ENCODE peak calls at places on chromosomes 6 and 20, in eight cellular contexts. One of them, this sample, is unnamed.

GRCh38 chr20:7980332-7981046 is 39.1 kb downstream of the TMX4 start:
- DNase-seq in K562: peak
- DNase-seq in A549: peak
- DNase-seq in HepG2: peak
- DNase-seq in GM12878: no peak
- DNase-seq in H1: peak
- DNase-seq in SK-N-SH: peak
- DNase-seq in HCT116: peak
- DNase-seq in this sample: peak

GRCh38 chr6:151179321-151179720 is 60.4 kb upstream of the AKAP12 start:
- DNase-seq in A549: no peak
- DNase-seq in H1: no peak
- DNase-seq in SK-N-SH: no peak
- DNase-seq in GM12878: no peak
- DNase-seq in HepG2: no peak
- DNase-seq in HCT116: no peak
- DNase-seq in K562: no peak
- DNase-seq in this sample: peak

GRCh38 chr20:58308680-58309527 is 611 bp upstream of the RAB22A start:
- DNase-seq in A549: peak
- DNase-seq in HCT116: no peak
- DNase-seq in K562: peak
- DNase-seq in H1: no peak
- DNase-seq in HepG2: no peak
- DNase-seq in GM12878: no peak
- DNase-seq in SK-N-SH: peak
- DNase-seq in this sample: peak

GRCh38 chr6:108275971-108276370 is 15.1 kb upstream of the SNX3 start:
- DNase-seq in A549: no peak
- DNase-seq in HCT116: no peak
- DNase-seq in SK-N-SH: no peak
- DNase-seq in H1: no peak
- DNase-seq in HepG2: no peak
- DNase-seq in K562: no peak
- DNase-seq in GM12878: no peak
- DNase-seq in this sample: no peak

GRCh38 chr6:5213851-5214507 is 46.8 kb downstream of the LYRM4 start:
- DNase-seq in GM12878: no peak
- DNase-seq in HepG2: no peak
- DNase-seq in HCT116: no peak
- DNase-seq in SK-N-SH: no peak
- DNase-seq in K562: no peak
- DNase-seq in A549: no peak
- DNase-seq in H1: no peak
- DNase-seq in this sample: no peak

GRCh38 chr6:27019651-27020552 is 227.6 kb upstream of the PRSS16 start:
- DNase-seq in K562: peak
- DNase-seq in H1: peak
- DNase-seq in HCT116: peak
- DNase-seq in GM12878: peak
- DNase-seq in A549: peak
- DNase-seq in SK-N-SH: peak
- DNase-seq in HepG2: no peak
- DNase-seq in this sample: peak

GRCh38 chr6:52603000-52603795 is 26.3 kb upstream of the TRAM2 start:
- DNase-seq in A549: no peak
- DNase-seq in GM12878: no peak
- DNase-seq in K562: no peak
- DNase-seq in HepG2: no peak
- DNase-seq in SK-N-SH: no peak
- DNase-seq in HCT116: no peak
- DNase-seq in H1: no peak
- DNase-seq in this sample: peak

GRCh38 chr6:132287101-132287500 is 114.2 kb downstream of the MOXD1 start:
- DNase-seq in K562: no peak
- DNase-seq in HepG2: no peak
- DNase-seq in A549: no peak
- DNase-seq in H1: no peak
- DNase-seq in HCT116: no peak
- DNase-seq in GM12878: no peak
- DNase-seq in SK-N-SH: no peak
- DNase-seq in this sample: no peak

GRCh38 chr6:157708933-157709332 is 114.1 kb upstream of the SNX9 start:
- DNase-seq in A549: no peak
- DNase-seq in H1: no peak
- DNase-seq in K562: no peak
- DNase-seq in HCT116: no peak
- DNase-seq in HepG2: no peak
- DNase-seq in SK-N-SH: no peak
- DNase-seq in GM12878: no peak
- DNase-seq in this sample: no peak

GRCh38 chr6:98634569-98634968 is 199.8 kb upstream of the POU3F2 start:
- DNase-seq in HepG2: no peak
- DNase-seq in A549: no peak
- DNase-seq in HCT116: no peak
- DNase-seq in GM12878: no peak
- DNase-seq in H1: peak
- DNase-seq in SK-N-SH: no peak
- DNase-seq in K562: no peak
- DNase-seq in this sample: no peak

GRCh38 chr20:3670511-3670910 is 7.3 kb upstream of the GFRA4 start:
- DNase-seq in HepG2: no peak
- DNase-seq in SK-N-SH: peak
- DNase-seq in GM12878: no peak
- DNase-seq in HCT116: no peak
- DNase-seq in A549: no peak
- DNase-seq in K562: no peak
- DNase-seq in H1: no peak
- DNase-seq in this sample: no peak

GRCh38 chr6:109580519-109580918 is 97.5 kb upstream of the ZBTB24 start:
- DNase-seq in A549: peak
- DNase-seq in GM12878: no peak
- DNase-seq in H1: no peak
- DNase-seq in HepG2: no peak
- DNase-seq in SK-N-SH: no peak
- DNase-seq in K562: no peak
- DNase-seq in HCT116: no peak
- DNase-seq in this sample: peak

GRCh38 chr6:33904050-33904827 is 100.4 kb upstream of the MLN start:
- DNase-seq in HCT116: no peak
- DNase-seq in SK-N-SH: no peak
- DNase-seq in GM12878: peak
- DNase-seq in A549: no peak
- DNase-seq in H1: no peak
- DNase-seq in HepG2: no peak
- DNase-seq in K562: peak
- DNase-seq in this sample: no peak

GRCh38 chr6:132009175-132009574 is 58.0 kb upstream of the CCN2 start:
- DNase-seq in HCT116: no peak
- DNase-seq in A549: no peak
- DNase-seq in GM12878: no peak
- DNase-seq in K562: no peak
- DNase-seq in H1: no peak
- DNase-seq in HepG2: no peak
- DNase-seq in SK-N-SH: no peak
- DNase-seq in this sample: no peak

DNA sequence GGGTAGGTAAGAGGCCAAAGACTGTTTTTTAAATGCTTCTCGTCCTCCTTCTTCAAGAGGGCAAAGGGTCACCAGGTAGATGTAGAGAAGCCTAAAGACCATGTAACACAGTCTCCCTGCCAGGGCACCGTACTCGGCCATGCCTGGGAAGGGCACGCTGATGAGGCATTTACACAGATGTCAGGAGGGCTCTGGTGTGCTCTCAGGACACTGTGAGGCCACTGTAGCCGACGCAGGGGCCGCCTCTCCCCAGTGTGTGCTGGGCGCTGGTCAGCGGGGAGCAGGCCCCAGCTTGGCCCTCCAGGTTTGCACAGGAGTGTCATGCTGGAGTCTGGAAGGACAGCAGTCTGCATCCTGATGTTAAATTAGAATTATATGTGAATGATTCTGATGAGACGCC is 7.1 kb upstream of the MTG2 start:
- DNase-seq in GM12878: no peak
- DNase-seq in HepG2: no peak
- DNase-seq in A549: no peak
- DNase-seq in K562: no peak
- DNase-seq in H1: no peak
- DNase-seq in HCT116: no peak
- DNase-seq in SK-N-SH: no peak
- DNase-seq in this sample: no peak
- H3K4me2 ChIP-seq in GM12878: no peak
- H3K4me2 ChIP-seq in HepG2: no peak
- H3K4me2 ChIP-seq in A549: no peak
- H3K4me2 ChIP-seq in K562: no peak
- H3K4me2 ChIP-seq in H1: no peak
- H3K4me2 ChIP-seq in HCT116: no peak
- H3K4me2 ChIP-seq in SK-N-SH: no peak
- H3K4me2 ChIP-seq in this sample: no peak

DNA sequence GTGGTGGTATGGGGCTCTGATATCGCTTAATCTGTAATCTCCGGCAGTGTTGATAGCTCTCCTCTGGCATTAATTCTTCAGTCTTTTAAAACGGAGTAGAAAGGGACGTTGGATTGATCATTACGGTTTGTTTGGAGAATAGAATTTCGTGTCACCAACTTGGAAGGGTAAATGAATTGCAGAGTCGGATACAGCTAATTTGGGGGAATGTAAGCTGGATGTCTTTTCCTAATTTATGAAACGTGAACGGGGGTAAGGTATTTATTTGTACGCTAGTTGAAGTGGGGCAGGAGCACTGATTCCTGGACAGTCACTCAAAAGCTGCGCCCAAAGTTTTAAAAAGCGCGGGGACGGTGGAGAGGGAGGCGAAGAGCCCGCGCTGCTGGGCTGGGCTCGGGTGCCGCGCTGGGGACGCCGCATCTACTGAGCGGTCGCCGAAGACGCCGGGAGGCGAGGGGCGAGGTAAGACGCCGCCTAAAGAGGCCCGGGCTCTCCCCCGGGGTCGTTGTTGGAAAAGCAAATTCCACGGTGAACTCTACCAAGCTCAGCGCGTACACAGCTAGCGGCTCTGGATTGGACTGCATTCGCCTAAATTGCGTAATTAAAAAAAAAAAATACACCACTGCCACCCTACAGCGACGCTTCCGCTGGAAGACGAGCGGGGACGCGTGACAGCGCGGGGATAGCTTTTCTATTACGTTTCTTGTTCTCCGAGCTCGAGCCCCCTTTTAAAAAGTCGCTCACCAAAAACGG is 92.2 kb upstream of the PRDM1 start:
- DNase-seq in HCT116: no peak
- DNase-seq in K562: no peak
- DNase-seq in SK-N-SH: peak
- DNase-seq in GM12878: no peak
- DNase-seq in A549: no peak
- DNase-seq in H1: no peak
- DNase-seq in HepG2: no peak
- DNase-seq in this sample: peak
- TF ChIP-seq MAX in HCT116: no peak
- TF ChIP-seq MAX in K562: no peak
- TF ChIP-seq MAX in SK-N-SH: no peak
- TF ChIP-seq MAX in GM12878: no peak
- TF ChIP-seq MAX in A549: no peak
- TF ChIP-seq MAX in H1: no peak
- TF ChIP-seq MAX in HepG2: no peak
- TF ChIP-seq MAX in this sample: no peak

GRCh38 chr6:1724616-1725015 is 114.9 kb downstream of the FOXC1 start:
- DNase-seq in A549: peak
- DNase-seq in HepG2: no peak
- DNase-seq in GM12878: no peak
- DNase-seq in H1: no peak
- DNase-seq in SK-N-SH: no peak
- DNase-seq in HCT116: peak
- DNase-seq in K562: no peak
- DNase-seq in this sample: peak

GRCh38 chr6:1722801-1723200 is 113.1 kb downstream of the FOXC1 start:
- DNase-seq in K562: no peak
- DNase-seq in A549: no peak
- DNase-seq in GM12878: no peak
- DNase-seq in H1: no peak
- DNase-seq in HCT116: no peak
- DNase-seq in SK-N-SH: no peak
- DNase-seq in HepG2: no peak
- DNase-seq in this sample: no peak

GRCh38 chr6:1726341-1726763 is 116.6 kb downstream of the FOXC1 start:
- DNase-seq in HepG2: no peak
- DNase-seq in K562: no peak
- DNase-seq in SK-N-SH: no peak
- DNase-seq in A549: no peak
- DNase-seq in HCT116: no peak
- DNase-seq in H1: no peak
- DNase-seq in GM12878: no peak
- DNase-seq in this sample: no peak

GRCh38 chr6:1720620-1721322 is 111.1 kb downstream of the FOXC1 start:
- DNase-seq in K562: no peak
- DNase-seq in A549: no peak
- DNase-seq in HCT116: no peak
- DNase-seq in H1: no peak
- DNase-seq in SK-N-SH: peak
- DNase-seq in GM12878: no peak
- DNase-seq in HepG2: no peak
- DNase-seq in this sample: no peak

GRCh38 chr6:1724124-1724523 is 114.4 kb downstream of the FOXC1 start:
- DNase-seq in A549: no peak
- DNase-seq in H1: peak
- DNase-seq in SK-N-SH: no peak
- DNase-seq in HCT116: no peak
- DNase-seq in HepG2: no peak
- DNase-seq in GM12878: no peak
- DNase-seq in K562: no peak
- DNase-seq in this sample: no peak
- H3K4me2 ChIP-seq in A549: no peak
- H3K4me2 ChIP-seq in H1: no peak
- H3K4me2 ChIP-seq in SK-N-SH: no peak
- H3K4me2 ChIP-seq in HCT116: peak
- H3K4me2 ChIP-seq in HepG2: no peak
- H3K4me2 ChIP-seq in GM12878: no peak
- H3K4me2 ChIP-seq in K562: no peak
- H3K4me2 ChIP-seq in this sample: no peak

DNA sequence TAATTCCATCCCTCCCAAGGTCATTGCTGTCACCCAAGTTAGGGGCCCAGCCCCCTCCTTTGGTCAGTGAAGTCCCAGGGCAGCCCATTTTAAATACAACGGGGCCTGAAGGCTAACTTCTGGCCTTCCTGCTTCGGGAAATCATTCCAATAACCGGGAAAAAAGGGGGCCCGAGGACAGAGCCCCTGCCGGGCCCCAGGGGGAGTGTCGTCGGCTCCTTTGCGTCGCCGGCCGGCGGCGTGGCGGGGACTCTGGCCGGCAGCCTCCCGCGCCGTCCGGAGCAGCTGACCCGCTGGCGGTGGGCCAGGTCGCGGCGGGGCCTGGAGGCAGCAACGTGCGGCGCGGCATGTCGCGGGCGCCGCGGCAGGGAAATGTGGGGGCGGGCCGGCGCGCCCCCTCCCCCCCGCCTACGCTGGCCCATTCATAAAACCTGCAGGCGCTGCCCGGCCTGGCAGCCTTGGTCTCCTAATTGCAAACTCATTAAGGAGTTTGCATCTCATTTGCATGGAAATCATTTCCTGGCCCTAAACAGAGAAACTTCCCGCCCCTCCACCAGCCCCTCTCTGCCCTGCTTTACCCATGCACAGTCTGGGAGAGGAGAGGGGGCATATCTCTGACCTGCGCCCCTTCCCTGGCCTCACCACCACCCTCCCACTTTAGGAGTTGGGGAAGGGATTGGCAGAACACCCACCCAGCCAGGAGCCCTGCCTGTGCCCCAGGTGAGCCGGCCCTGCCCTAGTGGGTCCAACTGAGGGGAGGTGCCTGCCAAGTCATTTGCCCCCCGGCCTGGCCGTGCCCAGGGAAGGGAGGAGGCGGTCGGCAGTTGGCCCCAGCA is 50.7 kb downstream of the MRPL14 start:
- DNase-seq in A549: no peak
- DNase-seq in HepG2: no peak
- DNase-seq in K562: peak
- DNase-seq in SK-N-SH: peak
- DNase-seq in H1: no peak
- DNase-seq in GM12878: no peak
- DNase-seq in HCT116: no peak
- DNase-seq in this sample: no peak
- TF ChIP-seq MAX in A549: no peak
- TF ChIP-seq MAX in HepG2: no peak
- TF ChIP-seq MAX in K562: peak
- TF ChIP-seq MAX in SK-N-SH: no peak
- TF ChIP-seq MAX in H1: no peak
- TF ChIP-seq MAX in GM12878: no peak
- TF ChIP-seq MAX in HCT116: no peak
- TF ChIP-seq MAX in this sample: no peak